ENCODE peak calls at places on chromosomes 16 and 17, in ten cellular contexts. A, V, J, P, T, M, R, S, X and W are unnamed samples.
A peak's percentile ranks its signal among the peaks of the same experiment; 100 is the strongest.

GRCh38 chr17:3911271-3912053 is 4.8 kb downstream of the P2RX1 start:
- DNase-seq in A (no peak), V (no peak), J (peak; percentile 67), P (no peak), T (no peak), M (peak; percentile 38), R (peak; percentile 86), S (no peak), X (peak; percentile 84), W (peak; percentile 88)

GRCh38 chr16:1775006-1775845 is 2.3 kb upstream of the MRPS34 start:
- DNase-seq in A (no peak), V (no peak), J (no peak), P (no peak), T (no peak), M (no peak), R (no peak), S (no peak), X (no peak), W (no peak)

GRCh38 chr16:57999366-57999970 is 1.0 kb downstream of the ZNF319 start:
- DNase-seq in A (no peak), V (peak; percentile 44), J (peak; percentile 50), P (peak; percentile 52), T (no peak), M (no peak), R (peak; percentile 58), S (no peak), X (peak; percentile 16), W (peak; percentile 65)

GRCh38 chr16:57863434-57864160 is 61.3 kb upstream of the KIFC3 start:
- DNase-seq in A (peak; percentile 71), V (peak; percentile 81), J (no peak), P (peak; percentile 68), T (no peak), M (no peak), R (no peak), S (peak; percentile 19), X (no peak), W (no peak)

GRCh38 chr17:76034433-76035185 is 7.5 kb upstream of the EVPL start:
- DNase-seq in A (no peak), V (no peak), J (no peak), P (no peak), T (no peak), M (no peak), R (no peak), S (no peak), X (no peak), W (no peak)

GRCh38 chr16:85396879-85397871 is 215.9 kb upstream of the GSE1 start:
- DNase-seq in A (no peak), V (no peak), J (no peak), P (no peak), T (no peak), M (no peak), R (peak; percentile 17), S (no peak), X (peak; percentile 22), W (no peak)

GRCh38 chr17:65674246-65675045 is 113.0 kb upstream of the AXIN2 start:
- DNase-seq in A (peak; percentile 49), V (no peak), J (no peak), P (no peak), T (no peak), M (no peak), R (no peak), S (no peak), X (no peak), W (no peak)

GRCh38 chr17:69046130-69046807 is 14.5 kb downstream of the ABCA9 start:
- DNase-seq in A (no peak), V (no peak), J (no peak), P (no peak), T (no peak), M (no peak), R (no peak), S (no peak), X (no peak), W (no peak)